ENCODE peak calls at places on chromosomes 13 and 19, in six cellular contexts. One of them, this sample, is unnamed.

GRCh38 chr19:40217921-40218890 is at the start of gene TTC9B:
- DNase-seq in GM12878: no peak
- DNase-seq in HepG2: no peak
- DNase-seq in HCT116: no peak
- DNase-seq in H1: peak
- DNase-seq in SK-N-SH: peak
- DNase-seq in this sample: no peak

GRCh38 chr13:25890671-25891212 is 161.1 kb downstream of the SHISA2 start:
- DNase-seq in HCT116: no peak
- DNase-seq in SK-N-SH: no peak
- DNase-seq in H1: no peak
- DNase-seq in GM12878: no peak
- DNase-seq in HepG2: no peak
- DNase-seq in this sample: no peak

GRCh38 chr13:93216122-93216521 is 10.5 kb upstream of the GPC6 start:
- DNase-seq in HepG2: no peak
- DNase-seq in H1: no peak
- DNase-seq in SK-N-SH: no peak
- DNase-seq in HCT116: no peak
- DNase-seq in GM12878: no peak
- DNase-seq in this sample: no peak

GRCh38 chr19:44637390-44637764 is 6.3 kb upstream of the PVR start:
- DNase-seq in GM12878: no peak
- DNase-seq in SK-N-SH: no peak
- DNase-seq in H1: no peak
- DNase-seq in HCT116: no peak
- DNase-seq in HepG2: no peak
- DNase-seq in this sample: no peak

GRCh38 chr19:23377276-23377675 is 18.0 kb downstream of the ZNF91 start:
- DNase-seq in GM12878: no peak
- DNase-seq in H1: no peak
- DNase-seq in HepG2: no peak
- DNase-seq in SK-N-SH: no peak
- DNase-seq in HCT116: no peak
- DNase-seq in this sample: no peak

GRCh38 chr19:10037809-10038208 is 24.5 kb downstream of the RDH8 start:
- DNase-seq in HCT116: no peak
- DNase-seq in HepG2: no peak
- DNase-seq in GM12878: no peak
- DNase-seq in H1: no peak
- DNase-seq in SK-N-SH: no peak
- DNase-seq in this sample: no peak

GRCh38 chr19:52206481-52206880 is 16.6 kb downstream of the PPP2R1A start:
- DNase-seq in H1: no peak
- DNase-seq in HepG2: no peak
- DNase-seq in HCT116: no peak
- DNase-seq in SK-N-SH: no peak
- DNase-seq in GM12878: no peak
- DNase-seq in this sample: no peak

GRCh38 chr13:35789335-35790166 is 313.1 kb upstream of the MAB21L1 start:
- DNase-seq in H1: no peak
- DNase-seq in GM12878: no peak
- DNase-seq in HepG2: peak
- DNase-seq in HCT116: peak
- DNase-seq in SK-N-SH: no peak
- DNase-seq in this sample: peak

GRCh38 chr13:20565120-20565736 is 1.7 kb upstream of the IFT88 start:
- DNase-seq in HepG2: no peak
- DNase-seq in SK-N-SH: no peak
- DNase-seq in GM12878: no peak
- DNase-seq in H1: no peak
- DNase-seq in HCT116: no peak
- DNase-seq in this sample: no peak

GRCh38 chr13:50842711-50843255 is 709 bp downstream of the DLEU7 start:
- DNase-seq in GM12878: no peak
- DNase-seq in SK-N-SH: no peak
- DNase-seq in HCT116: no peak
- DNase-seq in HepG2: no peak
- DNase-seq in H1: peak
- DNase-seq in this sample: no peak

GRCh38 chr13:52061587-52061986 is 37.1 kb downstream of the UTP14C start:
- DNase-seq in H1: no peak
- DNase-seq in GM12878: no peak
- DNase-seq in SK-N-SH: no peak
- DNase-seq in HepG2: no peak
- DNase-seq in HCT116: no peak
- DNase-seq in this sample: no peak

GRCh38 chr19:45404557-45405434 is at the start of gene PPP1R13L:
- DNase-seq in HepG2: peak
- DNase-seq in HCT116: peak
- DNase-seq in GM12878: peak
- DNase-seq in H1: peak
- DNase-seq in SK-N-SH: peak
- DNase-seq in this sample: peak

GRCh38 chr19:4352701-4353121 is 9.3 kb downstream of the MPND start:
- DNase-seq in SK-N-SH: peak
- DNase-seq in GM12878: no peak
- DNase-seq in H1: peak
- DNase-seq in HCT116: no peak
- DNase-seq in HepG2: peak
- DNase-seq in this sample: peak

GRCh38 chr13:87684850-87685735 is 13.9 kb downstream of the SLITRK5 start:
- DNase-seq in H1: no peak
- DNase-seq in HepG2: no peak
- DNase-seq in SK-N-SH: no peak
- DNase-seq in HCT116: no peak
- DNase-seq in GM12878: no peak
- DNase-seq in this sample: peak

DNA sequence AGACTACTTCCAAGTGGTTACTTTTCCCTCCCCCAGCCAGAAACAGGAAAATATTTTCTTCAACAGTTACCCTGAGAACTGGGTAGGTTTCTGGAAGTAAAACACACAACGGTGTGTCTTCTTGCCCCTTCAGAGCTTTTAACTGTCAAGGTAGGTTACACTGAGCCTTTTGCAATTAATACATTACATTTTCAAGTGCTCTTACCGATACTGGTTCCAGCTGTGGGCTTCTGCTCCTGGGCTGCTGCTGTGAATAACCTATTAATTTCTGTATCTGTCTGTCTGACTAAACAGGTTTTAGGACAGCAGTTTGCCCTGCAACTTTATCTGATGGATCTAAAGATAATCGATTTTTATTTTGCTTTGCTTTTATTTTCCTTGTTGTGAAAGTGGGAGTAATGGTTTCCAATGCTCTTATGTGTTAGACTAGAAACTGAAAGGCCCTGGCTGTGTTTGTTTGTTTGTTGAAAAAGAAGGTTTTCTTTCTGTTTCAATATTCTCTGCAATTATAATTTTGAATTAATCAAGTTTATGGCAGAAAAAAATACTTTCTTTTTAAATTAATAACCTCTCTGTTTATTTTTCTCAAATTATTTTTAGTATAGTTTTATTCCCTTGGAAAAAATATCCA is 196.7 kb upstream of the SLITRK6 start:
- DNase-seq in GM12878: no peak
- DNase-seq in HepG2: no peak
- DNase-seq in HCT116: no peak
- DNase-seq in SK-N-SH: no peak
- DNase-seq in H1: no peak
- DNase-seq in this sample: peak
- TF ChIP-seq JUND in GM12878: no peak
- TF ChIP-seq JUND in HepG2: no peak
- TF ChIP-seq JUND in HCT116: no peak
- TF ChIP-seq JUND in SK-N-SH: no peak
- TF ChIP-seq JUND in H1: no peak
- TF ChIP-seq JUND in this sample: peak

DNA sequence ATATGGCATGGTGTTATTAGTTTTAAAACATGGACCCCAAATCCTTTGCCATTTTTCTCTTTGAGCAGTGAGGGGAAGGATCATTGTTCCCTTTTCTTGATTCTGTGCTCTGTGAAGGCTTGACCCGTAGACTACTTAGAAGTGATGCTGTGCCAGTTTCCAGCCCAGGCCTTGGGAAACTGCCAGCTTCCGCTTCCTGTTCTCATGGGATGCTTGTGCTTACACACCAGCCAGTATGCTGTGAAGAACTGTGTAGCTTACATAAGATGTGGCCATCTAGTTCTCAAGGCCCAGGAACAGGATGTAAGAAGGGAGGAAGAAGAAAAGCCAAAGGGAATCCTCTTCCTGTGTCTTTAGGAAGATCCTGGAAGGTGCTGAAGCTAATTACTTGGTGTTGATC is 180.9 kb downstream of the PCCA start:
- DNase-seq in GM12878: no peak
- DNase-seq in HepG2: no peak
- DNase-seq in SK-N-SH: no peak
- DNase-seq in HCT116: no peak
- DNase-seq in H1: no peak
- DNase-seq in this sample: peak
- TF ChIP-seq JUND in GM12878: no peak
- TF ChIP-seq JUND in HepG2: no peak
- TF ChIP-seq JUND in SK-N-SH: no peak
- TF ChIP-seq JUND in HCT116: no peak
- TF ChIP-seq JUND in H1: no peak
- TF ChIP-seq JUND in this sample: no peak

DNA sequence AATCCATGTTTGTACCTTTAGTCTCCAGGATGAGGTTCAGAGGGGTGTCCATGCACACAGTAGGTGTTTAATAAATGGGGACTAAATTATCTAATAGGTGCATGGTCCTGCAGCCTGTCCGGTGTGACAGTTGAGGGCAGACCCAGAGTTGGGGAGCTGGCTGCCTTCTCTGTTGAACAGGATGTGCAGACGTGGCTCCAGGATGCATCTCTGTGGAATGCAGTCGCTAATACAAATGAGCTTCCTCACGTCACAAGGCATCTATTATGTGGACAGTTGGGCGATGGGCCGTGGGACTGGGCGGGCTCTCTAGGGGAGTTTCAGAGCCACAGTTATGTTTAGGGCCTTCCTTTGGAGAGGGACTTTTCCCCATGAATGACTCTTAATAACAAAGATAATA is 71.0 kb downstream of the SIPA1L3 start:
- DNase-seq in HCT116: no peak
- DNase-seq in SK-N-SH: no peak
- DNase-seq in H1: no peak
- DNase-seq in HepG2: no peak
- DNase-seq in GM12878: no peak
- DNase-seq in this sample: peak
- TF ChIP-seq JUND in HCT116: no peak
- TF ChIP-seq JUND in SK-N-SH: no peak
- TF ChIP-seq JUND in H1: no peak
- TF ChIP-seq JUND in HepG2: no peak
- TF ChIP-seq JUND in GM12878: no peak
- TF ChIP-seq JUND in this sample: no peak

GRCh38 chr19:35211545-35212230 is 16.9 kb downstream of the FAM187B start:
- DNase-seq in H1: no peak
- DNase-seq in GM12878: no peak
- DNase-seq in SK-N-SH: no peak
- DNase-seq in HCT116: no peak
- DNase-seq in HepG2: peak
- DNase-seq in this sample: no peak
- TF ChIP-seq JUND in H1: no peak
- TF ChIP-seq JUND in GM12878: no peak
- TF ChIP-seq JUND in SK-N-SH: no peak
- TF ChIP-seq JUND in HCT116: no peak
- TF ChIP-seq JUND in HepG2: no peak
- TF ChIP-seq JUND in this sample: no peak

GRCh38 chr19:17797397-17798201 is 2.7 kb downstream of the B3GNT3 start:
- DNase-seq in HCT116: peak
- DNase-seq in HepG2: peak
- DNase-seq in SK-N-SH: peak
- DNase-seq in GM12878: no peak
- DNase-seq in H1: no peak
- DNase-seq in this sample: no peak
- TF ChIP-seq JUND in HCT116: peak
- TF ChIP-seq JUND in HepG2: no peak
- TF ChIP-seq JUND in SK-N-SH: no peak
- TF ChIP-seq JUND in GM12878: no peak
- TF ChIP-seq JUND in H1: no peak
- TF ChIP-seq JUND in this sample: no peak

This sample was measured in T47D.